ENCODE peak calls at places on chromosomes 12 and 14, in seven cellular contexts. F, M, N, R, U, Z and Q are unnamed samples.

GRCh38 chr12:79935624-79936040 is 735 bp upstream of the PPP1R12A start:
- DNase-seq in F (peak), U (peak), M (no peak), N (no peak), R (no peak), Z (peak), Q (peak)

GRCh38 chr12:80353254-80353653 is 90.8 kb upstream of the PTPRQ start:
- DNase-seq in N (peak), M (no peak), U (no peak), F (peak), R (no peak), Z (peak), Q (no peak)

GRCh38 chr14:65107200-65107599 is 4.9 kb upstream of the MAX start:
- DNase-seq in M (no peak), R (no peak), U (no peak), F (no peak), Z (no peak), N (no peak), Q (no peak)

GRCh38 chr12:95506707-95507523 is 33.0 kb downstream of the METAP2 start:
- DNase-seq in N (no peak), R (no peak), M (no peak), U (no peak), Z (no peak), F (peak), Q (no peak)

GRCh38 chr14:95361373-95362179 is 41.9 kb upstream of the CLMN start:
- DNase-seq in Z (peak), F (no peak), R (peak), M (peak), U (no peak), N (no peak), Q (peak)

GRCh38 chr12:127550271-127550670 is 716.7 kb upstream of the TMEM132C start:
- DNase-seq in N (peak), Z (no peak), M (no peak), F (peak), R (no peak), U (no peak), Q (no peak)

GRCh38 chr12:15726029-15726756 is 63.0 kb downstream of the EPS8 start:
- DNase-seq in N (no peak), R (no peak), M (no peak), U (no peak), Z (no peak), F (no peak), Q (no peak)

GRCh38 chr14:21070610-21071224 is 613 bp downstream of the ARHGEF40 start:
- DNase-seq in R (peak), N (peak), M (no peak), Z (peak), U (peak), F (peak), Q (peak)

GRCh38 chr12:10098762-10099161 is at the start of gene CLEC1A:
- DNase-seq in Z (peak), R (peak), U (peak), F (no peak), M (peak), N (peak), Q (peak)

GRCh38 chr12:56487448-56488040 is 417 bp downstream of the GLS2 start:
- DNase-seq in Z (peak), M (no peak), R (peak), N (peak), F (no peak), U (no peak), Q (peak)

GRCh38 chr12:10941916-10942607 is 3.0 kb upstream of the TAS2R14 start:
- DNase-seq in F (no peak), N (no peak), M (peak), R (peak), U (no peak), Z (peak), Q (peak)

GRCh38 chr12:53670308-53670707 is 5.6 kb downstream of the ATP5MC2 start:
- DNase-seq in Z (peak), F (no peak), M (no peak), U (no peak), N (no peak), R (no peak), Q (no peak)

GRCh38 chr14:102187044-102187443 is 47.3 kb downstream of the WDR20 start:
- DNase-seq in U (no peak), F (peak), N (peak), R (no peak), Z (peak), M (no peak), Q (no peak)

GRCh38 chr14:102182901-102183619 is 43.4 kb downstream of the WDR20 start:
- DNase-seq in M (no peak), N (no peak), U (no peak), F (no peak), Z (peak), R (no peak), Q (no peak)

GRCh38 chr14:102183922-102184677 is 44.4 kb downstream of the WDR20 start:
- DNase-seq in R (no peak), N (no peak), M (no peak), U (no peak), F (no peak), Z (no peak), Q (no peak)

GRCh38 chr14:102185360-102185759 is 45.7 kb downstream of the WDR20 start:
- DNase-seq in M (no peak), Z (peak), U (no peak), N (no peak), F (no peak), R (no peak), Q (no peak)

GRCh38 chr14:102184678-102185040 is 45.0 kb downstream of the WDR20 start:
- DNase-seq in Z (no peak), U (peak), F (no peak), R (no peak), N (no peak), M (no peak), Q (no peak)
- H2AK5ac ChIP-seq in Z (no peak), U (no peak), F (peak), R (no peak), N (peak), M (no peak), Q (no peak)

GRCh38 chr14:103878180-103878579 is 30.8 kb upstream of the PPP1R13B start:
- DNase-seq in R (no peak), M (no peak), F (no peak), N (no peak), U (no peak), Z (no peak), Q (no peak)
- H3K4ac ChIP-seq in R (no peak), M (no peak), F (no peak), N (no peak), U (no peak), Z (no peak), Q (no peak)

DNA sequence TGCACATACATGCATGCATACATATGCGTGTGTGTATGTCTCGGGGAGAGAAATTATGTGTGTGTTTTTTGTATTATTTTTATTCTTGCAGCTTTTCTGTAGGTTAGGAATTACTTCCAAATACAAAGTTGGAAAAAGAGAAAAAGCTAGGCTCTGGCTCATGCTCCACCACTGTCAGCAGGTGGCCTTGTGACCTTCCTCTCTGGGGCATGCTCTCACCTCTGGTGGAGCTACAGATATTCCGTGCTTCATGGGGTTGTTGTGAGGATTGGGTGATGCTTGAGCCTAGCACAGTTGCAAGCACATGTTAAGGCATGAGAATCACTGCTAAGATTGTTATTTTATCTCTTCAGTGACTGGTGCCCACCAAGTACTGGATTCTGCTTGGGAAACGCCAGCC is 6.7 kb upstream of the SERPINA6 start:
- DNase-seq in N (no peak), U (no peak), Z (no peak), F (no peak), M (no peak), R (no peak), Q (no peak)
- H2AK5ac ChIP-seq in N (no peak), U (no peak), Z (no peak), F (no peak), M (no peak), R (no peak), Q (no peak)

GRCh38 chr12:69519871-69520270 is 49.7 kb downstream of the FRS2 start:
- DNase-seq in F (no peak), N (peak), U (no peak), M (no peak), Z (no peak), R (no peak), Q (no peak)
- H3K4ac ChIP-seq in F (no peak), N (no peak), U (no peak), M (no peak), Z (no peak), R (no peak), Q (no peak)

DNA sequence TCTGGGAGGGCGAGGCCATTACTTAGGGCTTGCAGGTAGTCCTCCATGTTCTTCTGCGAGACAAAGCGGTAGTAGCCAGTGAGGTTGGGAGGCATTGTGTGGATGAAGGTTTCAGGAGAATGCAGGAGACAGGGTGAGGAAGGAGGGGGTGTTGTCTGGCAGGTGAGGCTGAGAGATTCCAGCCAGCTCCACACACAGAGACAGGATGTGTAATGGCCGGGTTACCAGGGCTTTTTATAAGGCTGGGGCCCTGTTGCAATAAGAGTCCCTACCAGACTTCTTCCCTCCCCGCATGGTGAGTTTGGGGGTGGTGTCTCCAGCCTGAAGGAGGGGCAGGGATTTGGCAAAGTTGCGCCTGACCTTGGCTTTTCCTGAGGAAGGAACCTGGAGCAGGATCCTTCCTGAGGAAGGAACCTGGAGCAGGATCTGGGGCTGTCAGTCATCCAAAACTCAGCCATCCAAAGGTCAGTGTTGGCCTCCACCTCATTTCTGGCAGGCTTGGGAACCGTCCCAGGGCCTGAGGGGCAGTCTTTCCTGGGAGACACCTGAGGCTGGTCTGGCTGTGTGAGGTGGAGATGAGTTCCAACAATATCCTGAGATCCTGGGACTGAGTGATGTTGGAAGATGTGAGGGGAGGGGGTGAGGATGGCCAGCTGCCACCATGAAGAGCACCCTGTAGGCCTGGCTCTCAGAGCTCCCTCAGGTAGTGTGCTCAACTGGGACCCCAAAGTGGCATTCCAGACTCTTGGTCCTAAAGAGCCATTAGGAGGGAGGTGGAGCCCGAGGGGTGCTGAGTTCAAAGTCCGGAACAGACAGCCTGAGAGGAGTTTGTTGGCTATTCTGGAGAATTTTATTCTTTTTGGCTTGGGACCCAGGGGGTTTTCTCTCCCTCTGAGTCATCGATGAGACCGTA is at the start of gene RBP5:
- DNase-seq in R (peak), U (no peak), M (no peak), Z (no peak), N (no peak), F (no peak), Q (peak)
- H2AK5ac ChIP-seq in R (no peak), U (peak), M (peak), Z (no peak), N (no peak), F (peak), Q (peak)

DNA sequence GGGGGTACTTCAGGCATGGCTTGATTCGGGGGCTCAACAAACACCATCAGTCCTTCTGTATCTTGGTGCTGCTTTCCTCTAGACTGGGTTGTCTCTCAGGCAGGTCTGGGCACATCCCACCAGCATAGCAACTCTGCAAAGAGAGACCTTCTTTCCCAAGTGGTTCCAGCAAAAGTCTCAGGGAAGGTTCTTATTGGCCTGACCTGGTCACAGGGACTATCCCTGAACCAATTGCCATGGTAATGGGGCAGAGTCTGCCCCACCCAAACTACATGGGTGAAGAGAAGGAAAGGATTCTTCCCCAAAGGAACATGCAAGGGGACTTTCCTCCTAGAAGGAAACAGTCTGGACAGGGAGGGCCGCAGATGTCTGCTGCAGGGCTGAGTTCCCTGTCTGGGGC is 122.2 kb upstream of the NCOR2 start:
- DNase-seq in R (no peak), U (no peak), F (no peak), N (no peak), Z (no peak), M (no peak), Q (no peak)
- H3K4ac ChIP-seq in R (no peak), U (no peak), F (no peak), N (no peak), Z (no peak), M (no peak), Q (no peak)

DNA sequence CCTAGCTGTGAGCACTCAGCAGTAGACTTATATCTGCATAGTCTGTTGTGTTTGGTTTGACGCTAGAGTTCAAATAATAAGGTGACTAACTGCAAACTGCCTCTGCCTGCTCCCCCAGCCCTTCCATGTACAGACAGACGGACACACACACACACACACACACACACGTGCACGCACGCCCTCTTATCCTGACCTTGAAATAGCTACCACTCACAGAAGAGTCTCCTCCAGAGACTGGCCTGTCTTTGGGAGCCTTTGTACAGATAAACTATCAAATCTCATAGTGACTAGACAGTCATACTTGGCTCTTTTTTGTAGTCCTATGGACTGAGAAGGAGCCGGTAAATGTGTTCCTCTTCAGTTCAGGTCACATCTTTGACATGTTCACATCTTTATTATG is 158.4 kb downstream of the FBXL14 start:
- DNase-seq in N (no peak), Z (no peak), M (no peak), F (no peak), R (no peak), U (no peak), Q (no peak)
- H2AK5ac ChIP-seq in N (no peak), Z (no peak), M (no peak), F (no peak), R (no peak), U (no peak), Q (no peak)

GRCh38 chr14:31189346-31190219 is 18.0 kb downstream of the HECTD1 start:
- DNase-seq in F (no peak), M (no peak), R (no peak), U (no peak), Z (peak), N (no peak), Q (no peak)

GRCh38 chr14:31194095-31194494 is 13.5 kb downstream of the HECTD1 start:
- DNase-seq in M (no peak), N (peak), F (peak), U (no peak), Z (no peak), R (no peak), Q (no peak)

GRCh38 chr14:31188744-31189143 is 18.8 kb downstream of the HECTD1 start:
- DNase-seq in F (no peak), Z (no peak), U (no peak), N (no peak), M (no peak), R (no peak), Q (no peak)

GRCh38 chr14:31190220-31190605 is 17.4 kb downstream of the HECTD1 start:
- DNase-seq in M (no peak), F (no peak), R (no peak), Z (no peak), U (no peak), N (no peak), Q (no peak)

DNA sequence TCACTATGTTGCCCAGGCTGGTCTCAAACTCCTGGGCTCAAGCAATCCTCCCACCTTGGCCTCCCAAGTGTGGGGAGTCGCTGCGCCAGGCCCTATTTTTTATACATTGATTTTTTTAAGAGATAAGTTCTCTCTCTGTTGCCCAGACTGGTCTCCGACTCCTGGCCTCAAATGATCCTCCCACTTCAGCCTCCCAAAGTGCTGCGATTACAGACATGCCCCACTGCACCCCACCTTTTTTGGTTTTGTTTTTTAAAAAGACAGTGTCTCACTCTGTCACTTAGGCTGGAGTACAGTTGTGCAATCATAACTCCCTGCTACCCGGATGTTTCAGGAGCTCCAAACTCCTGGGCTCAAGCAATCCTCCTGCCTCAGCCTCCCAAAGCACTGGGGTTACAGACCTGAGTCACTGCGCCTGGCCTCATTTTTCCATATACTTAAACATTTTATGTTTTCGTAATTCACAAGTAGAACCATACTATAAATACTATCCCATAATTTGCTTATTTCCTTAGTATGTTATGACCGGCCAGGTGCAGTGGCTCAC is 16.8 kb downstream of the HECTD1 start:
- DNase-seq in Z (peak), R (no peak), U (no peak), F (no peak), M (no peak), N (no peak), Q (no peak)
- H3K4ac ChIP-seq in Z (peak), R (no peak), U (no peak), F (no peak), M (no peak), N (no peak), Q (no peak)